ENCODE peak calls at places on chromosomes 1 and 21, in four cellular contexts. Z is K562, L is GM12878, N is upper lobe of left lung. I is an unnamed sample.

GRCh38 chr1:230394134-230394533 is 32.0 kb downstream of the PGBD5 start:
- ATAC-seq in Z (no peak), L (no peak), N (no peak), I (no peak)

GRCh38 chr1:109386054-109386717 is 11.5 kb downstream of the SORT1 start:
- ATAC-seq in Z (no peak), L (peak; percentile 28), N (no peak), I (no peak)

GRCh38 chr1:223052931-223053330 is 90.1 kb downstream of the TLR5 start:
- ATAC-seq in Z (no peak), L (no peak), N (no peak), I (no peak)

GRCh38 chr1:54542962-54543539 is 5.0 kb upstream of the ACOT11 start:
- ATAC-seq in Z (no peak), L (no peak), N (no peak), I (no peak)

GRCh38 chr1:22118291-22118992 is 24.5 kb downstream of the WNT4 start:
- ATAC-seq in Z (no peak), L (peak; percentile 15), N (no peak), I (no peak)

GRCh38 chr1:66770694-66771093 is 18.4 kb downstream of the DYNLT5 start:
- ATAC-seq in Z (no peak), L (no peak), N (no peak), I (no peak)

GRCh38 chr1:2921970-2922686 is 99.1 kb upstream of the ACTRT2 start:
- ATAC-seq in Z (peak; percentile 79), L (no peak), N (no peak), I (no peak)

GRCh38 chr1:19815801-19816736 is 986 bp upstream of the RNF186 start:
- ATAC-seq in Z (no peak), L (no peak), N (no peak), I (no peak)

GRCh38 chr1:41674501-41674900 is 190.0 kb upstream of the EDN2 start:
- ATAC-seq in Z (no peak), L (no peak), N (no peak), I (no peak)

GRCh38 chr1:44609412-44609767 is 64.9 kb downstream of the TMEM53 start:
- ATAC-seq in Z (peak; percentile 92), L (peak; percentile 87), N (no peak), I (peak; percentile 71)

GRCh38 chr1:53274026-53274425 is 35.7 kb upstream of the MAGOH start:
- ATAC-seq in Z (no peak), L (no peak), N (no peak), I (no peak)

GRCh38 chr1:41382531-41383090 is 21.4 kb downstream of the FOXO6 start:
- ATAC-seq in Z (no peak), L (no peak), N (peak; percentile 67), I (peak; percentile 76)

GRCh38 chr21:29418813-29419212 is 120.1 kb downstream of the BACH1 start:
- ATAC-seq in Z (no peak), L (peak; percentile 93), N (no peak), I (no peak)

GRCh38 chr1:202117898-202118371 is 4.8 kb upstream of the GPR37L1 start:
- ATAC-seq in Z (peak; percentile 75), L (no peak), N (no peak), I (no peak)

GRCh38 chr1:29324771-29325351 is 88.5 kb downstream of the PTPRU start:
- ATAC-seq in Z (peak; percentile 99), L (peak; percentile 38), N (no peak), I (no peak)

DNA sequence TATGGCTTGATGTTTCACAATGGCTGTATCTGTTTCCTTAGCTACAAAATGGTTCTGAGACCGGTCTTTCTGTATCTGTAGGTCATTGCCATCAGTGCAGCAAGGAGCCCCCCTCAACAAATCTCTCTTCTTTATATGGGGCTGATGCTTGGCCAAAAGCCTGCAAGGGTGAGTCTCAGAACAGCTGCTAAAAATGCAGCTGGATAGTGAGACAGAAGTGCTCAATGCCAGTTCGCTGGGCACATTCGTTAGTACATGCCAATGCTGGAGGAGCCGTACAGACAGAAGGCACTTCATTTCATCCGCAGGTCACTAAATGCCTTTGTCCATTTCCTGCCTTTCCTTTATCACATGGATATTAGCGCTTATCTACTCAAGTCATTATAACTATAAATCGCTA is 67.3 kb downstream of the RUNX1 start:
- ATAC-seq in Z (no peak), L (no peak), N (no peak), I (no peak)
- H3K4me1 ChIP-seq in Z (no peaks in the 10 kb centered on the region), L (peaks cover 12% of the 10 kb centered on the region), N (peaks cover 21% of the 10 kb centered on the region), I (no peaks in the 10 kb centered on the region)

DNA sequence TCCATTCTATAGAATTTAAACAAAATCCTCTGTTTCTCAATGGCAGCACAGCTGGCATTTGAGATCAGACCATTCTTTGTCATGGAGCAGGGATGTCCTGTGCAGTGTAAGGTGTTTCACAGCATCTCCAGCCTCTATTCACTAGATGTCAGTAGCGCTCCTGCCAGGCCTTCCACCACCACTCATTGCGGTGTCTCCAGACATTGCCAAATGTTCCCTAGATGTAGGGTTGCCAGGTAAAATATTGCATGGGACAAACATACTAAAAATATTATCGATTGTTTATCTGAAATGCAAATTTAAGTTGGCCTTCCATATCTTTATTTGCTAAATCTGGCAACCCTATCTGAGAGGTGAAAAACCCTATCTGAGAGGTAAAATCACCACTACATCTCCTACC is 11.7 kb downstream of the ITLN2 start:
- ATAC-seq in Z (peak; percentile 76), L (peak; percentile 58), N (no peak), I (no peak)
- TF ChIP-seq EP300 in Z (no peak), L (no peak), N (no peak), I (no peak)

GRCh38 chr1:198637915-198638437 is 864 bp upstream of the PTPRC start:
- ATAC-seq in Z (no peak), L (no peak), N (no peak), I (no peak)
- H3K4me1 ChIP-seq in Z (peaks cover 7% of the 10 kb centered on the region), L (peaks cover 18% of the 10 kb centered on the region), N (no peaks in the 10 kb centered on the region), I (no peaks in the 10 kb centered on the region)

GRCh38 chr1:211729238-211729637 is 53.8 kb upstream of the NEK2 start:
- ATAC-seq in Z (no peak), L (no peak), N (no peak), I (no peak)

GRCh38 chr1:211723273-211723672 is 47.9 kb upstream of the NEK2 start:
- ATAC-seq in Z (no peak), L (no peak), N (no peak), I (no peak)

GRCh38 chr1:211722277-211723175 is 47.1 kb upstream of the NEK2 start:
- ATAC-seq in Z (peak; percentile 98), L (no peak), N (no peak), I (no peak)

GRCh38 chr1:211726467-211726866 is 51.0 kb upstream of the NEK2 start:
- ATAC-seq in Z (no peak), L (no peak), N (no peak), I (no peak)

DNA sequence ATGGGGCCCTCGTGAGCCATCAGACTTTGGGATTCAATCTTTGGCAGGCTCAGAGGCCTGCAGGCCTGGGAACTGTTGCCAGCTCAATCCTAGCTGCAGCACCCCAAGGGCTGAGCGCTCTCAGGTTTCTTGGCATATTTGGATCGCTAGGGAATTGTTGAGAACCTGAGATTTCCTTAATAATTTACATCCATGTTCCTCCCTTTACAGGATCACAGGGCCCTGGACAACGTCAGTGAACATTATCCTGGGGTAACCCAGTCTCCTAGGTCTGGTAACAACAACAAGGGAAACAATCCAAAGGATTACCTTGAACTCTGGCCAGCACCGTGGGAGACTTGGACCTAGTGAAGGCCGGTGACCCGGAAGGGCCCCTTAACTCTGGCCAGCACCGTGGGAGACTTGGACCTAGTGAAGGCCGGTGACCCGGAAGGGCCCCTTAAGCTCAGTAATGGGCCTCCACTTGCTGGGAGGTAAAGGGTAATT is 49.3 kb upstream of the NEK2 start:
- ATAC-seq in Z (no peak), L (no peak), N (no peak), I (no peak)
- TF ChIP-seq EP300 in Z (no peak), L (no peak), N (no peak), I (no peak)

DNA sequence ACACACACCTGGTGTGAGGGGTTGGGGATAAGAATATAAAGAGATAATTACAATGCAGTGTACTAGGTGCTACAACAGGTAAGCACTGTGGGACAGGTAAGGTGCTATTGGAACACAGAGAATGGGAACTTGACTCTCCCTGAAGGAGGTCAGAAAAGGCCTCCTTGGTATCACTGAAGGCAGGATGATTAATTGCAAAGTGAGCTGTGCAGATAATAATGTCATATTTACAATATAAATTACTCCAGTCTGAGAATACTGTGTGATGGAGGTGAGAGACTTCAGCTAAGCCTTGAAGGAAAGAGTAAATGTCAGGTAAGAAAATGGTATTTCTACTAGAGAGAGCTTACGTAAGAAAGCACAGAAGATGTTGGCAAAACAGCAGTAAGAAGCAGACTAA is 91.6 kb downstream of the EPS15 start:
- ATAC-seq in Z (no peak), L (no peak), N (no peak), I (no peak)
- H3K4me1 ChIP-seq in Z (peaks cover 20% of the 10 kb centered on the region), L (peaks cover 10% of the 10 kb centered on the region), N (peaks cover 20% of the 10 kb centered on the region), I (no peaks in the 10 kb centered on the region)

DNA sequence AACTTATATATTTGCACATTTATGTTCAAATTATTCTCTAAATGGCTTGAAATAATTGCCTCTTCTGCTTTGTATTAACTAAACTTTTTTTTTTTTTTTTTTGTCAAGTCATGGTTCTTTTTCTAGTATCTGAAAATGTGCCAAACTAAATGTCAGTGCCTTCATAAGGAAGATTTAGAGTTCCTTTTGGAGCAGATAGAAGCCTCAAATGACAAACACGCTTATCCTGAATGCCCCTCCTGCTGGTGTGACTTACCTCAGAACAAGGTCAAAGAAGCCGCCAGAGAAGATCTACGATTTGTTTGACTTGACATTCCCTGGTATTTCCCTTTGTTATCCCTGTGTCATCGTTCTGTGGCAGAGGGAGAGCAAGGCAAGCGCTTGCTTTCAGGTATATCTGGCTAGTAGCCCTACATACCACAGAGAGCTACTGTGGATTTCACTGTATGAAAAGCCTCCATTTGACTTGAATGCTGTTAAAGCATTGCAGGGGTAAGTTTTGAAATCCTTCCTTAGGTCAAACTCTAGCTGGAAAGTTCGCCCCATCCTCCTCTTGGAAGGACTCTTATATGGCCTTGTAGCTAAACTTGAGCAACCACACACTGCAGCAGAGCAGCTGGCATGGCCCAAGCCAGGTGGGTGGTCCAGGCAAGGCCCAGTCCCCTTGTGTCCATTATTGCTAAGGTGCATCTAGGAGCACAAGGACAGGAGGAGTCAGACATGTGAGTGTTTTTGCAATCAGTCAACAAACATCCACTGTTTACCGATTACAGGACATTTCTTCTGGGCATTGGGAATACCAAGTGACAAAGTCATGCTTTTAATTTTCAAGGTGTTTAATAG is 285.4 kb upstream of the USP25 start:
- ATAC-seq in Z (no peak), L (no peak), N (no peak), I (no peak)
- TF ChIP-seq EP300 in Z (no peak), L (no peak), N (no peak), I (no peak)

DNA sequence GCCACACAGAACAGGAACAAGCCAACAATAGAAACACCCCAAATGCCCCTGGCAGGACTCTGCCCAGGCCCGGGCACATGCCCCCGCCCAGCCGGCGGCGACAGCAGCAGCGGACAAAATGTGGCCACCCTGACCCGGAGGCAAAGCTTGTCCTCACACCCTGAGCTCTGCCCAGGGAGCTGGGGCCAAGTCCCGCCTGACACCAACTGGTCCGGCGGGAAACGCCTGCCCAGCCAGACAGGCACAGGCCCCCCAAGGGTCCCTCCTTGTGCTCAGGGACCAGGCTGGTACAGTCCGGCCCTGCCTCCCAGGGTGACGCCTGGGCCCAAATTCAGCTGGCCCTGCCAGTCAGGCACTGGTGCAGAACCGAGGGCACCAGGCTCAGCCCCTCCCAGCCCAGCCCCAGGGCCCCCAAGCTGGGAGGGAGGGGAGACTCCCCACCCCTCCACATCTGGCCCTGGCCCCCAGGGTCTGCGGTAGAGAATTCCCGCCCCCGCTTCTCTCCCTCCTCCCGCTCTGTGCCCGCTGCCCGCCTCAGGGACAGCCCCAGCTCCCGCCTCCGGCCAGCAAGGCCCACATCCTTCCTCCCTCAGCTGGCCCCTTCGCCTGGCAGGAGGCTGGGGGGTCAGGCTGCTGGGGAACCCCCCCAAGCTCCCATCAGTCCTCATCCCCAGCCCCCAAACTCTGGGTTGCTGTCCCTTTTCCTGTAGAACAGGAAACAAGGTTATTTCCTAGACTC is 2.0 kb downstream of the AHDC1 start:
- ATAC-seq in Z (no peak), L (peak; percentile 24), N (peak; percentile 3), I (no peak)
- H3K4me1 ChIP-seq in Z (peaks cover 76% of the 10 kb centered on the region), L (peaks cover 46% of the 10 kb centered on the region), N (peaks cover 54% of the 10 kb centered on the region), I (peaks cover 11% of the 10 kb centered on the region)

I was measured in gastroesophageal sphincter.